ENCODE peak calls at places on chromosomes 1 and 21, in eight cellular contexts. Y is HCT116, J is vagina, L is non-pigmented ciliary epithelial cell, E is occipital lobe, G is germinal center, K is GM13976, F is skeletal muscle cell. D is an unnamed sample.

GRCh38 chr1:192439373-192440025 is 122.7 kb downstream of the RGS21 start:
- DNase-seq in F (peak; percentile 82), E (no peak), K (no peak), J (no peak), Y (no peak), L (peak; percentile 53), G (no peak), D (no peak)

GRCh38 chr1:151620286-151620685 is 8.4 kb downstream of the SNX27 start:
- DNase-seq in L (no peak), Y (no peak), K (no peak), F (no peak), E (no peak), J (no peak), G (no peak), D (no peak)

GRCh38 chr21:44718571-44718970 is 7.2 kb upstream of the TSPEAR start:
- DNase-seq in E (no peak), J (no peak), L (no peak), Y (no peak), G (no peak), K (no peak), F (no peak), D (no peak)

GRCh38 chr1:29136463-29136915 is 12.8 kb upstream of the TMEM200B start:
- DNase-seq in L (no peak), J (no peak), K (no peak), E (no peak), F (no peak), G (no peak), Y (no peak), D (no peak)

GRCh38 chr1:215523128-215523861 is 43.8 kb upstream of the KCTD3 start:
- DNase-seq in F (no peak), L (no peak), G (no peak), Y (peak; percentile 6), J (no peak), E (no peak), K (no peak), D (no peak)

GRCh38 chr1:212545941-212546638 is 62.5 kb upstream of the ATF3 start:
- DNase-seq in J (no peak), G (no peak), K (no peak), E (no peak), L (no peak), Y (no peak), F (no peak), D (no peak)

GRCh38 chr1:78617615-78618026 is 2.6 kb upstream of the IFI44L start:
- DNase-seq in J (no peak), Y (peak; percentile 79), L (peak; percentile 60), K (peak; percentile 24), F (peak; percentile 49), G (peak; percentile 7), E (peak; percentile 23), D (no peak)

GRCh38 chr21:44304846-44305245 is 5.0 kb downstream of the PFKL start:
- DNase-seq in F (no peak), K (peak; percentile 70), E (peak; percentile 65), G (peak; percentile 66), L (no peak), J (no peak), Y (no peak), D (no peak)

GRCh38 chr1:212640223-212640885 is 31.8 kb downstream of the ATF3 start:
- DNase-seq in G (no peak), J (no peak), L (no peak), E (no peak), K (no peak), Y (no peak), F (no peak), D (no peak)

D was measured in NCI-H2227 treated with DMSO at 0.1 percent for 48 hours.